ENCODE peak calls at places on chromosome 1, in seven cellular contexts. D is GM18507; J is amygdala; A is T-helper 1 cell; P is ELF-1; H is LoVo; U is stimulated activated CD8-positive, alpha-beta memory T cell treated with anti-CD3 and anti-CD28 coated beads, Interleukin-15, amount 100 ng/mL, for 4 hours. V is an unnamed sample.

GRCh38 chr1:56284933-56285332 is 294.4 kb downstream of the PLPP3 start:
- DNase-seq in A (no peak), D (no peak), P (peak; percentile 17), U (no peak), H (no peak), J (no peak), V (no peak)

GRCh38 chr1:222600274-222600673 is 10.5 kb upstream of the TAF1A start:
- DNase-seq in H (no peak), U (no peak), A (no peak), D (no peak), P (no peak), J (no peak), V (no peak)

GRCh38 chr1:232709339-232709738 is 79.4 kb upstream of the SIPA1L2 start:
- DNase-seq in U (no peak), P (no peak), A (no peak), D (no peak), J (no peak), H (no peak), V (no peak)

GRCh38 chr1:43822040-43822439 is 111.6 kb upstream of the ARTN start:
- DNase-seq in A (no peak), U (no peak), D (no peak), P (peak; percentile 66), H (peak; percentile 92), J (no peak), V (no peak)

GRCh38 chr1:151012684-151013471 is 4.6 kb downstream of the PRUNE1 start:
- DNase-seq in D (no peak), U (no peak), J (no peak), H (peak; percentile 24), A (no peak), P (no peak), V (no peak)

GRCh38 chr1:245418029-245418428 is 263.2 kb downstream of the KIF26B start:
- DNase-seq in J (no peak), D (no peak), U (no peak), P (no peak), H (no peak), A (no peak), V (no peak)

GRCh38 chr1:52955129-52955970 is 28.3 kb downstream of the SCP2 start:
- DNase-seq in U (no peak), D (no peak), H (peak; percentile 68), J (no peak), P (no peak), A (no peak), V (no peak)

GRCh38 chr1:26575350-26575747 is 45.8 kb downstream of the RPS6KA1 start:
- DNase-seq in J (no peak), U (no peak), H (no peak), P (no peak), D (no peak), A (no peak), V (no peak)

GRCh38 chr1:53893999-53894636 is at the start of gene DIO1:
- DNase-seq in J (no peak), U (no peak), A (no peak), D (no peak), P (no peak), H (no peak), V (peak; percentile 61)

GRCh38 chr1:29457496-29458368 is 221.4 kb downstream of the PTPRU start:
- DNase-seq in A (no peak), U (no peak), J (no peak), H (no peak), D (no peak), P (no peak), V (no peak)

GRCh38 chr1:190540366-190540765 is 62.7 kb upstream of the BRINP3 start:
- DNase-seq in P (no peak), A (no peak), J (no peak), D (no peak), H (no peak), U (no peak), V (no peak)

GRCh38 chr1:234915923-234916675 is 212.5 kb downstream of the TOMM20 start:
- DNase-seq in P (no peak), D (no peak), U (no peak), J (no peak), H (no peak), A (no peak), V (no peak)

GRCh38 chr1:15459771-15460719 is 3.5 kb downstream of the CELA2A start:
- DNase-seq in U (no peak), A (no peak), J (no peak), P (no peak), D (no peak), H (no peak), V (no peak)

GRCh38 chr1:183043872-183044859 is 20.9 kb downstream of the LAMC1 start:
- DNase-seq in H (no peak), A (no peak), U (no peak), P (no peak), J (no peak), D (no peak), V (no peak)

GRCh38 chr1:210500831-210501230 is 172.1 kb downstream of the HHAT start:
- DNase-seq in D (no peak), A (no peak), P (peak; percentile 50), J (no peak), U (no peak), H (no peak), V (no peak)

GRCh38 chr1:155989242-155989991 is 11.1 kb upstream of the ARHGEF2 start:
- DNase-seq in U (peak; percentile 51), J (peak; percentile 66), P (peak; percentile 88), D (peak; percentile 76), A (peak; percentile 51), H (peak; percentile 64), V (peak; percentile 87)

GRCh38 chr1:29581256-29581655 is 344.9 kb downstream of the PTPRU start:
- DNase-seq in U (no peak), H (no peak), D (no peak), P (peak; percentile 6), J (no peak), A (no peak), V (no peak)

GRCh38 chr1:228043281-228043845 is 36.6 kb downstream of the WNT3A start:
- DNase-seq in A (no peak), D (no peak), H (peak; percentile 34), U (no peak), P (peak; percentile 48), J (no peak), V (peak; percentile 7)

GRCh38 chr1:200929530-200930278 is 35.0 kb downstream of the INAVA start:
- DNase-seq in P (no peak), H (no peak), D (no peak), J (no peak), U (no peak), A (no peak), V (no peak)

GRCh38 chr1:46248122-46248920 is 758 bp downstream of the RAD54L start:
- DNase-seq in A (no peak), U (no peak), P (peak; percentile 65), H (peak; percentile 54), J (no peak), D (no peak), V (peak; percentile 63)

GRCh38 chr1:227886993-227887696 is 60.6 kb downstream of the WNT9A start:
- DNase-seq in D (no peak), P (peak; percentile 73), H (no peak), J (no peak), U (no peak), A (no peak), V (peak; percentile 57)

GRCh38 chr1:201906336-201906735 is 17.6 kb downstream of the SHISA4 start:
- DNase-seq in U (no peak), H (no peak), D (no peak), A (no peak), J (no peak), P (no peak), V (no peak)

GRCh38 chr1:42765832-42766722 is 751 bp downstream of the P3H1 start:
- DNase-seq in D (no peak), P (peak; percentile 79), H (peak; percentile 52), A (no peak), U (peak; percentile 37), J (no peak), V (peak; percentile 62)

GRCh38 chr1:24906760-24907490 is 23.2 kb downstream of the RUNX3 start:
- DNase-seq in H (no peak), P (no peak), J (no peak), D (no peak), U (no peak), A (no peak), V (peak; percentile 21)

GRCh38 chr1:201705389-201705788 is 123.6 kb upstream of the IPO9 start:
- DNase-seq in A (no peak), P (no peak), D (no peak), J (no peak), U (no peak), H (no peak), V (no peak)

V was measured in H9.